ENCODE peak calls at places on chromosomes 13 and 19, in four cellular contexts. S, G, D and Z are unnamed samples.

GRCh38 chr19:10748924-10749434 is 31.1 kb downstream of the DNM2 start:
- DNase-seq in S (peak), G (peak), D (no peak), Z (no peak)

GRCh38 chr13:72782717-72783116 is 784 bp downstream of the PIBF1 start:
- DNase-seq in S (peak), G (no peak), D (no peak), Z (peak)

GRCh38 chr13:114286808-114287207 is 5.4 kb downstream of the UPF3A start:
- DNase-seq in S (peak), G (no peak), D (no peak), Z (peak)

GRCh38 chr13:25874907-25875306 is 176.9 kb downstream of the SHISA2 start:
- DNase-seq in S (no peak), G (no peak), D (no peak), Z (no peak)

GRCh38 chr13:53151692-53152421 is 123.2 kb downstream of the OLFM4 start:
- DNase-seq in S (peak), G (no peak), D (peak), Z (peak)

GRCh38 chr19:412356-413355 is 3.7 kb upstream of the C2CD4C start:
- DNase-seq in S (no peak), G (no peak), D (peak), Z (no peak)

GRCh38 chr13:69296130-69296529 is 811.5 kb upstream of the ATXN8OS start:
- DNase-seq in S (no peak), G (no peak), D (no peak), Z (no peak)

GRCh38 chr19:50909240-50910070 is 1.7 kb downstream of the KLK4 start:
- DNase-seq in S (peak), G (no peak), D (no peak), Z (no peak)

GRCh38 chr13:50366488-50367174 is 351.4 kb downstream of the KCNRG start:
- DNase-seq in S (no peak), G (no peak), D (no peak), Z (no peak)

GRCh38 chr13:29849071-29849541 is 1.3 kb downstream of the UBL3 start:
- DNase-seq in S (peak), G (no peak), D (peak), Z (peak)

GRCh38 chr19:45125975-45126493 is 33.1 kb downstream of the PPP1R37 start:
- DNase-seq in S (peak), G (no peak), D (peak), Z (peak)

GRCh38 chr13:28636677-28637317 is 22.1 kb upstream of the POMP start:
- DNase-seq in S (peak), G (no peak), D (peak), Z (peak)

GRCh38 chr13:83498045-83498444 is 384.2 kb downstream of the SLITRK1 start:
- DNase-seq in S (no peak), G (no peak), D (no peak), Z (no peak)

GRCh38 chr13:35891486-35891885 is 239.7 kb downstream of the DCLK1 start:
- DNase-seq in S (no peak), G (no peak), D (no peak), Z (no peak)

GRCh38 chr19:38433268-38433733 is at the start of gene RYR1:
- DNase-seq in S (peak), G (peak), D (peak), Z (no peak)
- H3K4me3 ChIP-seq in S (no peak), G (no peak), D (no peak), Z (no peak)

GRCh38 chr19:29596885-29597525 is 9.1 kb upstream of the POP4 start:
- DNase-seq in S (peak), G (no peak), D (no peak), Z (peak)
- TF ChIP-seq CTCF in S (peak), G (peak), D (no peak), Z (peak)

GRCh38 chr19:1768248-1768647 is 14.9 kb downstream of the ONECUT3 start:
- DNase-seq in S (no peak), G (no peak), D (no peak), Z (no peak)
- H3K4me3 ChIP-seq in S (no peak), G (no peak), D (no peak), Z (no peak)

GRCh38 chr13:27622102-27622820 is 569 bp downstream of the POLR1D start:
- DNase-seq in S (peak), G (no peak), D (no peak), Z (peak)
- TF ChIP-seq CTCF in S (peak), G (no peak), D (peak), Z (peak)

GRCh38 chr13:106709509-106709908 is 141.6 kb upstream of the ARGLU1 start:
- DNase-seq in S (peak), G (no peak), D (no peak), Z (peak)

GRCh38 chr13:106710267-106710666 is 142.3 kb upstream of the ARGLU1 start:
- DNase-seq in S (peak), G (no peak), D (no peak), Z (no peak)

DNA sequence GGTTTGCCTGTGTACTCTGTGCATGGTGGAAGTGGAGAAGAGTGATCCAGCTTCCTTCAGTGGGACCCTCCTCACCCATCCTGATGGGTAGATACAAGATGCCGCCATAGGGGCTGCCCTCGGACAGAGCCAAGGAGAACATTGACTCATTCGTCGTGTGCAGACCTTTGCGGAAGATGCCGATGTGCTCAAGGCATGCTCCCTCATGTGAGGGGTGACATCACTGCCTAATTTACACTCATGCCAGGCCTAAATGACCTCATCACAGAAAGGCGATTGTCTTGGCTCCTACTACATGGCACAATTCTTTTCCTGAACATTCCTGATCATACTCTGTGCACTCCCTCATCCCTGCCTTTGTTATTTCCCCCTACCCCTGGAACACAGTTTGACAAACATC is 146.3 kb upstream of the ARGLU1 start:
- DNase-seq in S (no peak), G (no peak), D (no peak), Z (no peak)
- H3K4me3 ChIP-seq in S (no peak), G (no peak), D (no peak), Z (no peak)

GRCh38 chr19:3852614-3853254 is 16.1 kb downstream of the ZFR2 start:
- DNase-seq in S (peak), G (no peak), D (no peak), Z (peak)
- TF ChIP-seq CTCF in S (peak), G (no peak), D (no peak), Z (peak)

DNA sequence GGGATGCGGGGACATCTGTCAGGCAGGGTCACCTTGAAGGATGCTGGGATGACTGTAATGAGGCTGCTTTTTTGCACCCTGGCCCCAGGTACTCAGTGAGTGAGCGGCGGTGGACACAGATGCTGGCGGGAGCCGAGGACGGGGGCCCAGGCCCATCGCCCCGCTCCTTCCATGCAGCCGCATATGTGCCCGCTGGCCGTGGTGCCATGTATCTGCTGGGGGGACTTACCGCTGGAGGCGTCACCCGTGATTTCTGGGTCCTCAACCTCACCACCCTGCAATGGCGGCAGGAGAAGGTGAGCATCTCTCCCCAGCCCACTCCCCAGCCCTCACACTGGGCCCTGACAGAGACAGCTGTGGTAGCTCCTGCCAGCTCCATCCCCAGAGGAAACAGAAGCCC is 31.3 kb downstream of the MEGF8 start:
- DNase-seq in S (no peak), G (no peak), D (no peak), Z (no peak)
- H3K4me3 ChIP-seq in S (no peak), G (no peak), D (no peak), Z (no peak)

GRCh38 chr19:14733574-14733973 is 43.7 kb downstream of the ZNF333 start:
- DNase-seq in S (no peak), G (no peak), D (no peak), Z (no peak)

GRCh38 chr19:14732510-14732909 is 42.7 kb downstream of the ZNF333 start:
- DNase-seq in S (no peak), G (no peak), D (no peak), Z (no peak)

GRCh38 chr19:14731200-14731599 is 41.4 kb downstream of the ZNF333 start:
- DNase-seq in S (no peak), G (no peak), D (no peak), Z (no peak)

DNA sequence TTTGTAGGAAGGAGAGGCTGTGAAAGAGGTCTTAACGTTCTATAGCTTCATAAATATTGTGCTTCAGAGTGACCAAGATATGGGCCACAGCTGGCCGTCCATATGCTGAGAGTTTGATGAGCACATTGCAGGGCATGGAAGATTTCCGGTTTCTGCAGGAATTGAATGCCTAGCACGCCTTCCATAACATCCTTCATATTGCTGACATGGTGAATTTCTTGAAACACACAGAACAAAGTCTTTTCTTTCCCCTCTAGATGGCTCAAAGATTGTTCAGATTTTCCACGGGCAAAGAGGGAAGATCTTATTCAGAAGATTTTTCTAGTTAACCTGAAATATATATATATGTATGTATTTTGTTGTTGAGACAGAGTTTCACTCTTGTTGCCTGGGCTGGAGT is 42.4 kb downstream of the ADGRE2 start:
- DNase-seq in S (no peak), G (no peak), D (no peak), Z (no peak)
- TF ChIP-seq CTCF in S (no peak), G (no peak), D (no peak), Z (no peak)